ENCODE peak calls at places on chromosomes 11 and 22, in four cellular contexts. X is stimulated activated CD4-positive, alpha-beta T cell treated with anti-CD3 and anti-CD28 coated beads, Interleukin-12 subunit alpha, Interleukin-12 subunit beta, amount 100 ng/mL, for 48 hours; H is NB4; U is Right ventricle myocardium inferior. D is an unnamed sample.

GRCh38 chr11:22666700-22667439 is 459 bp downstream of the GAS2 start:
- DNase-seq in X (no peak), H (no peak), U (peak), D (no peak)

GRCh38 chr11:84212467-84213390 is 926.6 kb upstream of the CCDC90B start:
- DNase-seq in X (no peak), H (no peak), U (no peak), D (no peak)

GRCh38 chr11:130383363-130384168 is 44.8 kb downstream of the ADAMTS8 start:
- DNase-seq in X (no peak), H (peak), U (no peak), D (no peak)

GRCh38 chr11:46003647-46004046 is 81.2 kb downstream of the LARGE2 start:
- DNase-seq in X (no peak), H (peak), U (no peak), D (no peak)

GRCh38 chr22:26648011-26648497 is 9.3 kb upstream of the MIAT start:
- DNase-seq in X (no peak), H (no peak), U (no peak), D (no peak)

GRCh38 chr11:11155962-11156815 is 196.9 kb downstream of the CSNK2A3 start:
- DNase-seq in X (peak), H (peak), U (no peak), D (no peak)

GRCh38 chr22:25749420-25750169 is 7.6 kb downstream of the MYO18B start:
- DNase-seq in X (peak), H (no peak), U (no peak), D (no peak)

GRCh38 chr11:14529933-14530332 is 9.7 kb upstream of the PSMA1 start:
- DNase-seq in X (no peak), H (no peak), U (no peak), D (no peak)

GRCh38 chr11:95922536-95923440 is 1.1 kb downstream of the MTMR2 start:
- DNase-seq in X (no peak), H (peak), U (no peak), D (no peak)